ENCODE peak calls at places on chromosomes 1 and 21, in six cellular contexts. I, M, Q, K, C and G are unnamed samples.

GRCh38 chr1:162023547-162024501 is at the start of gene OLFML2B:
- DNase-seq in I (peak), M (peak), Q (peak), K (peak), C (peak), G (peak)

GRCh38 chr1:181768930-181769280 is 285.6 kb downstream of the CACNA1E start:
- DNase-seq in I (no peak), M (no peak), Q (no peak), K (no peak), C (no peak), G (no peak)

GRCh38 chr1:172680733-172681275 is 21.9 kb downstream of the FASLG start:
- DNase-seq in I (no peak), M (no peak), Q (no peak), K (no peak), C (no peak), G (no peak)

GRCh38 chr1:209810783-209811182 is 4.8 kb upstream of the IRF6 start:
- DNase-seq in I (no peak), M (no peak), Q (no peak), K (no peak), C (no peak), G (no peak)

GRCh38 chr1:63713627-63714481 is 60.0 kb upstream of the ROR1 start:
- DNase-seq in I (peak), M (no peak), Q (no peak), K (peak), C (no peak), G (no peak)

GRCh38 chr1:245336149-245336983 is 181.6 kb downstream of the KIF26B start:
- DNase-seq in I (no peak), M (no peak), Q (no peak), K (no peak), C (no peak), G (no peak)

GRCh38 chr1:193700710-193701355 is 514.4 kb upstream of the B3GALT2 start:
- DNase-seq in I (peak), M (no peak), Q (no peak), K (peak), C (no peak), G (no peak)

GRCh38 chr1:203130358-203130992 is 2.9 kb downstream of the ADORA1 start:
- DNase-seq in I (no peak), M (no peak), Q (no peak), K (no peak), C (no peak), G (peak)

GRCh38 chr1:119673171-119673940 is 25.3 kb upstream of the ZNF697 start:
- DNase-seq in I (peak), M (no peak), Q (no peak), K (peak), C (no peak), G (no peak)

GRCh38 chr1:207463021-207463420 is 8.9 kb downstream of the CR2 start:
- DNase-seq in I (peak), M (no peak), Q (no peak), K (no peak), C (no peak), G (no peak)

GRCh38 chr1:169427081-169427611 is at the start of gene CCDC181:
- DNase-seq in I (peak), M (peak), Q (peak), K (peak), C (peak), G (no peak)

GRCh38 chr1:1019122-1019999 is 559 bp upstream of the AGRN start:
- DNase-seq in I (peak), M (peak), Q (peak), K (peak), C (peak), G (peak)

GRCh38 chr1:165612062-165612461 is 19.0 kb upstream of the MGST3 start:
- DNase-seq in I (no peak), M (no peak), Q (no peak), K (no peak), C (no peak), G (no peak)

GRCh38 chr1:161153682-161154337 is at the start of gene UFC1:
- DNase-seq in I (peak), M (peak), Q (peak), K (peak), C (peak), G (peak)

GRCh38 chr1:147504801-147505303 is 36.4 kb upstream of the BCL9 start:
- DNase-seq in I (peak), M (no peak), Q (no peak), K (peak), C (no peak), G (no peak)

GRCh38 chr1:182428043-182428442 is 21.9 kb upstream of the RGSL1 start:
- DNase-seq in I (no peak), M (no peak), Q (no peak), K (no peak), C (no peak), G (no peak)

GRCh38 chr1:14909920-14910466 is 243.6 kb upstream of the TMEM51 start:
- DNase-seq in I (no peak), M (no peak), Q (no peak), K (no peak), C (no peak), G (no peak)

GRCh38 chr1:94527447-94528031 is 14.0 kb downstream of the F3 start:
- DNase-seq in I (peak), M (no peak), Q (no peak), K (peak), C (no peak), G (no peak)

GRCh38 chr21:33816148-33816547 is 99.5 kb downstream of the ATP5PO start:
- DNase-seq in I (no peak), M (no peak), Q (no peak), K (no peak), C (no peak), G (no peak)

GRCh38 chr1:160001440-160001839 is 30.4 kb downstream of the PIGM start:
- DNase-seq in I (no peak), M (no peak), Q (no peak), K (no peak), C (no peak), G (no peak)

GRCh38 chr1:226588484-226588883 is 39.9 kb downstream of the STUM start:
- DNase-seq in I (peak), M (no peak), Q (no peak), K (no peak), C (no peak), G (no peak)

GRCh38 chr1:10608690-10609089 is 133.9 kb downstream of the PEX14 start:
- DNase-seq in I (no peak), M (no peak), Q (no peak), K (no peak), C (no peak), G (no peak)

GRCh38 chr1:45892068-45892785 is 88.8 kb downstream of the MAST2 start:
- DNase-seq in I (peak), M (no peak), Q (no peak), K (peak), C (no peak), G (no peak)

GRCh38 chr1:54052470-54052933 is 502 bp downstream of the TMEM59 start:
- DNase-seq in I (peak), M (peak), Q (no peak), K (peak), C (peak), G (peak)

GRCh38 chr1:111516008-111516535 is 12.6 kb upstream of the ADORA3 start:
- DNase-seq in I (peak), M (peak), Q (peak), K (peak), C (no peak), G (peak)

GRCh38 chr1:55050283-55050682 is 10.9 kb downstream of the PCSK9 start:
- DNase-seq in I (peak), M (no peak), Q (no peak), K (peak), C (no peak), G (no peak)

GRCh38 chr1:20685099-20685662 is 24.0 kb upstream of the DDOST start:
- DNase-seq in I (no peak), M (no peak), Q (peak), K (peak), C (no peak), G (no peak)

GRCh38 chr1:214842856-214843255 is 239.7 kb upstream of the KCNK2 start:
- DNase-seq in I (peak), M (no peak), Q (no peak), K (no peak), C (no peak), G (no peak)